ENCODE peak calls at places on chromosome 21, in six cellular contexts. One of them, this sample, is unnamed.

GRCh38 chr21:8991968-8992621 is 1529.3 kb upstream of the TPTE start:
- DNase-seq in body of pancreas: no peak
- DNase-seq in neural progenitor cell: no peak
- DNase-seq in fibroblast of lung: no peak
- DNase-seq in hepatocyte: no peak
- DNase-seq in mucosa of descending colon: no peak
- DNase-seq in this sample: no peak

GRCh38 chr21:27814226-27814625 is 847.3 kb upstream of the ADAMTS5 start:
- DNase-seq in mucosa of descending colon: no peak
- DNase-seq in body of pancreas: no peak
- DNase-seq in hepatocyte: no peak
- DNase-seq in neural progenitor cell: no peak
- DNase-seq in fibroblast of lung: no peak
- DNase-seq in this sample: no peak

GRCh38 chr21:31041295-31042079 is 3.2 kb upstream of the KRTAP19-8 start:
- DNase-seq in hepatocyte: no peak
- DNase-seq in body of pancreas: no peak
- DNase-seq in neural progenitor cell: no peak
- DNase-seq in fibroblast of lung: no peak
- DNase-seq in mucosa of descending colon: no peak
- DNase-seq in this sample: no peak

GRCh38 chr21:15212214-15212613 is 147.4 kb upstream of the NRIP1 start:
- DNase-seq in hepatocyte: no peak
- DNase-seq in neural progenitor cell: no peak
- DNase-seq in mucosa of descending colon: no peak
- DNase-seq in fibroblast of lung: no peak
- DNase-seq in body of pancreas: no peak
- DNase-seq in this sample: no peak

GRCh38 chr21:42164064-42164789 is 54.7 kb upstream of the ABCG1 start:
- DNase-seq in fibroblast of lung: peak; percentile 31
- DNase-seq in body of pancreas: peak; percentile 59
- DNase-seq in hepatocyte: peak; percentile 63
- DNase-seq in mucosa of descending colon: peak; percentile 85
- DNase-seq in neural progenitor cell: peak; percentile 44
- DNase-seq in this sample: no peak

GRCh38 chr21:36730291-36731281 is 31.7 kb downstream of the SIM2 start:
- DNase-seq in hepatocyte: no peak
- DNase-seq in body of pancreas: no peak
- DNase-seq in neural progenitor cell: no peak
- DNase-seq in mucosa of descending colon: no peak
- DNase-seq in fibroblast of lung: no peak
- DNase-seq in this sample: no peak

GRCh38 chr21:34801519-34802132 is 132.8 kb downstream of the CLIC6 start:
- DNase-seq in body of pancreas: no peak
- DNase-seq in fibroblast of lung: peak; percentile 37
- DNase-seq in neural progenitor cell: no peak
- DNase-seq in hepatocyte: peak; percentile 38
- DNase-seq in mucosa of descending colon: no peak
- DNase-seq in this sample: no peak

GRCh38 chr21:20169812-20170576 is 828.2 kb upstream of the NCAM2 start:
- DNase-seq in neural progenitor cell: no peak
- DNase-seq in fibroblast of lung: no peak
- DNase-seq in hepatocyte: no peak
- DNase-seq in body of pancreas: no peak
- DNase-seq in mucosa of descending colon: no peak
- DNase-seq in this sample: no peak

GRCh38 chr21:34722684-34723300 is 54.0 kb downstream of the CLIC6 start:
- DNase-seq in fibroblast of lung: no peak
- DNase-seq in neural progenitor cell: peak; percentile 67
- DNase-seq in hepatocyte: no peak
- DNase-seq in body of pancreas: no peak
- DNase-seq in mucosa of descending colon: peak; percentile 34
- DNase-seq in this sample: no peak

GRCh38 chr21:43814215-43815106 is 25.1 kb downstream of the RRP1 start:
- DNase-seq in hepatocyte: no peak
- DNase-seq in fibroblast of lung: peak; percentile 6
- DNase-seq in body of pancreas: peak; percentile 52
- DNase-seq in mucosa of descending colon: no peak
- DNase-seq in neural progenitor cell: peak; percentile 66
- DNase-seq in this sample: no peak

GRCh38 chr21:28375708-28376385 is 616.8 kb downstream of the LTN1 start:
- DNase-seq in fibroblast of lung: peak; percentile 33
- DNase-seq in mucosa of descending colon: no peak
- DNase-seq in hepatocyte: no peak
- DNase-seq in neural progenitor cell: no peak
- DNase-seq in body of pancreas: no peak
- DNase-seq in this sample: peak; percentile 76

GRCh38 chr21:18985584-18985983 is 582.0 kb upstream of the TMPRSS15 start:
- DNase-seq in fibroblast of lung: no peak
- DNase-seq in neural progenitor cell: no peak
- DNase-seq in body of pancreas: no peak
- DNase-seq in mucosa of descending colon: no peak
- DNase-seq in hepatocyte: no peak
- DNase-seq in this sample: no peak

GRCh38 chr21:31218830-31219608 is 125.0 kb downstream of the TIAM1 start:
- DNase-seq in fibroblast of lung: peak; percentile 73
- DNase-seq in mucosa of descending colon: peak; percentile 48
- DNase-seq in neural progenitor cell: peak; percentile 8
- DNase-seq in body of pancreas: no peak
- DNase-seq in hepatocyte: peak; percentile 37
- DNase-seq in this sample: peak; percentile 14

GRCh38 chr21:40120944-40121575 is 253.8 kb downstream of the PCP4 start:
- DNase-seq in fibroblast of lung: peak; percentile 1
- DNase-seq in body of pancreas: no peak
- DNase-seq in mucosa of descending colon: no peak
- DNase-seq in hepatocyte: peak; percentile 50
- DNase-seq in neural progenitor cell: peak; percentile 42
- DNase-seq in this sample: peak; percentile 74

GRCh38 chr21:41570791-41571355 is 62.9 kb upstream of the TMPRSS2 start:
- DNase-seq in fibroblast of lung: no peak
- DNase-seq in hepatocyte: no peak
- DNase-seq in body of pancreas: no peak
- DNase-seq in mucosa of descending colon: no peak
- DNase-seq in neural progenitor cell: no peak
- DNase-seq in this sample: no peak

GRCh38 chr21:31264574-31264973 is 79.5 kb downstream of the TIAM1 start:
- DNase-seq in body of pancreas: no peak
- DNase-seq in neural progenitor cell: no peak
- DNase-seq in mucosa of descending colon: no peak
- DNase-seq in hepatocyte: no peak
- DNase-seq in fibroblast of lung: no peak
- DNase-seq in this sample: no peak

GRCh38 chr21:41168391-41169257 is 664 bp downstream of the BACE2 start:
- DNase-seq in neural progenitor cell: peak; percentile 62
- DNase-seq in body of pancreas: peak; percentile 66
- DNase-seq in hepatocyte: peak; percentile 66
- DNase-seq in mucosa of descending colon: peak; percentile 70
- DNase-seq in fibroblast of lung: peak; percentile 71
- DNase-seq in this sample: peak; percentile 79

GRCh38 chr21:19463966-19464365 is 1060.4 kb upstream of the TMPRSS15 start:
- DNase-seq in body of pancreas: no peak
- DNase-seq in fibroblast of lung: no peak
- DNase-seq in neural progenitor cell: no peak
- DNase-seq in hepatocyte: no peak
- DNase-seq in mucosa of descending colon: no peak
- DNase-seq in this sample: no peak

GRCh38 chr21:33421713-33422393 is 18.6 kb downstream of the IFNGR2 start:
- DNase-seq in fibroblast of lung: no peak
- DNase-seq in neural progenitor cell: no peak
- DNase-seq in hepatocyte: no peak
- DNase-seq in body of pancreas: no peak
- DNase-seq in mucosa of descending colon: no peak
- DNase-seq in this sample: no peak

GRCh38 chr21:33414926-33415325 is 11.7 kb downstream of the IFNGR2 start:
- DNase-seq in mucosa of descending colon: no peak
- DNase-seq in fibroblast of lung: no peak
- DNase-seq in body of pancreas: no peak
- DNase-seq in hepatocyte: no peak
- DNase-seq in neural progenitor cell: no peak
- DNase-seq in this sample: no peak

GRCh38 chr21:33418686-33419085 is 15.5 kb downstream of the IFNGR2 start:
- DNase-seq in neural progenitor cell: no peak
- DNase-seq in body of pancreas: peak; percentile 26
- DNase-seq in mucosa of descending colon: no peak
- DNase-seq in hepatocyte: no peak
- DNase-seq in fibroblast of lung: peak; percentile 69
- DNase-seq in this sample: peak; percentile 69

GRCh38 chr21:33424214-33424613 is 21.0 kb downstream of the IFNGR2 start:
- DNase-seq in body of pancreas: no peak
- DNase-seq in mucosa of descending colon: no peak
- DNase-seq in hepatocyte: no peak
- DNase-seq in neural progenitor cell: no peak
- DNase-seq in fibroblast of lung: no peak
- DNase-seq in this sample: no peak

DNA sequence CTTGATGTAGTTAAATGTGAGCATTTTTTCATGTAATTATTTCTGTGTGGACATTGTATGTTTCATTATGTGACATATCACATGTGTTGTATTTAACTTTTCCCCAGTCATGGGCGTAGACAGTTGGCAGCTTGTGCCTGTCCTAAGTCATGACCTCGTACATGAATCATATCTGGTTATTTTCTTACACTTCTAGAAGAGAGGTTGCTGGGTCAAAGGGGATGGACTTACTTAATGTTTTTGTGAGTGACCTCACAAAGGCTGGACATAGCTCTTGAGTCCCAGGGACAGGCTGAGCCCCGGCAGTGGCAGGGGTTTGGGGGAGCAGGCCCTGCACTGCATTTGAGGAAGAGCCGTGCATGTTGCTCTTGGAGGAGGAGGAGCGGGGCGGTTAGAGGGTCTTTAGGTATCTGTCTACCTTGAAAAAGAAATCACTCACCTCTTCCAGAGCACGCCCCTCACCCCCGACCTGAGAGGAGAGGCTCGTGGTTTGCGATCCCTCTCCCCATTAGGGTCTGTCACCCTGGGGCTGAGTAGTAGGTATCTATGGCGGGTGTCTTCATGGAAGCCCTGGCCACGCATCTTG is 16.4 kb downstream of the IFNGR2 start:
- DNase-seq in hepatocyte: no peak
- DNase-seq in fibroblast of lung: peak; percentile 96
- DNase-seq in mucosa of descending colon: no peak
- DNase-seq in body of pancreas: no peak
- DNase-seq in neural progenitor cell: no peak
- DNase-seq in this sample: peak; percentile 50
- H3K36me3 ChIP-seq in hepatocyte: no peaks in the 10 kb centered on the region
- H3K36me3 ChIP-seq in fibroblast of lung: peaks cover 16% of the 10 kb centered on the region
- H3K36me3 ChIP-seq in mucosa of descending colon: no peaks in the 10 kb centered on the region
- H3K36me3 ChIP-seq in body of pancreas: peaks cover 16% of the 10 kb centered on the region
- H3K36me3 ChIP-seq in neural progenitor cell: peaks cover 8% of the 10 kb centered on the region
- H3K36me3 ChIP-seq in this sample: peaks cover 61% of the 10 kb centered on the region

GRCh38 chr21:46099476-46099875 is 1.6 kb downstream of the COL6A2 start:
- DNase-seq in fibroblast of lung: peak; percentile 54
- DNase-seq in neural progenitor cell: peak; percentile 34
- DNase-seq in hepatocyte: peak; percentile 55
- DNase-seq in body of pancreas: peak; percentile 13
- DNase-seq in mucosa of descending colon: peak; percentile 55
- DNase-seq in this sample: peak; percentile 71
- H3K4me1 ChIP-seq in fibroblast of lung: peaks cover 2% of the 10 kb centered on the region
- H3K4me1 ChIP-seq in neural progenitor cell: no peaks in the 10 kb centered on the region
- H3K4me1 ChIP-seq in hepatocyte: peaks cover 6% of the 10 kb centered on the region
- H3K4me1 ChIP-seq in body of pancreas: peaks cover 15% of the 10 kb centered on the region
- H3K4me1 ChIP-seq in mucosa of descending colon: no peaks in the 10 kb centered on the region
- H3K4me1 ChIP-seq in this sample: peaks cover 55% of the 10 kb centered on the region

DNA sequence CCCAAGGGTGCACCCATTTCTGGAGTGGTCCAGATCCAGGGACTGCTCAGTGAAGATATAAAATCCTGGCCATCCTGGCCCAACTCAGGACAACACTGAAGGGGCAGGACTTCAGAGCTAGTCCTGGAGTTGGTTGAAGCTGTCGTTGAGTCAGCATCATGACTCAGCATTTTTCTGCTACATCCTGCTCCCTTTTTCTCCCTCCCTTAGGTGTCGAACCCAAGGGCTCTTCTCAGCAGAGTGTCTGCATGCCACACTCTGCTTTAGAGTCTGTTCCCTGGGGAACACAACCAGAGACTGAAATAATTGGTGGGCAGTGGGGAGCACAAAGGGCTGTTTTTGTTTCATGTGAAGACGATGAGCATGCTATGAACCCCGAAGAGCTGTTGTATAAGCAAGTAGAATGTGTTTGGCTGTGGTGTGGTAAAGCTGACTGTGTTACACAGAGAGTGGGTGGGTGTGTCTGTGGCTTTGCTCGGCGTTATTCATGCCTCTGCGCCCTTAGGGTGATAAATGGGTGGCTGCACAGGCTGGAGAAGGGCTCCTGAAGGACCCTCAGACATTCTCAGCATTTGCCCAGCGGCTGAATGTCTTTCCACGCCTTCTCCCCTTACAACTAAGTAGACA is 167.2 kb downstream of the CYYR1 start:
- DNase-seq in mucosa of descending colon: no peak
- DNase-seq in hepatocyte: peak; percentile 48
- DNase-seq in fibroblast of lung: peak; percentile 75
- DNase-seq in neural progenitor cell: peak; percentile 31
- DNase-seq in body of pancreas: no peak
- DNase-seq in this sample: peak; percentile 81
- H3K4me3 ChIP-seq in mucosa of descending colon: no peak overlapping the region
- H3K4me3 ChIP-seq in hepatocyte: no peak overlapping the region
- H3K4me3 ChIP-seq in fibroblast of lung: no peak overlapping the region
- H3K4me3 ChIP-seq in neural progenitor cell: no peak overlapping the region
- H3K4me3 ChIP-seq in body of pancreas: no peak overlapping the region
- H3K4me3 ChIP-seq in this sample: no peak overlapping the region

GRCh38 chr21:24895885-24896734 is 711.2 kb downstream of the MRPL39 start:
- DNase-seq in neural progenitor cell: peak; percentile 27
- DNase-seq in body of pancreas: no peak
- DNase-seq in fibroblast of lung: peak; percentile 52
- DNase-seq in mucosa of descending colon: no peak
- DNase-seq in hepatocyte: peak; percentile 6
- DNase-seq in this sample: peak; percentile 1

GRCh38 chr21:24899138-24899537 is 708.1 kb downstream of the MRPL39 start:
- DNase-seq in fibroblast of lung: no peak
- DNase-seq in hepatocyte: no peak
- DNase-seq in neural progenitor cell: no peak
- DNase-seq in body of pancreas: no peak
- DNase-seq in mucosa of descending colon: no peak
- DNase-seq in this sample: no peak

GRCh38 chr21:24894324-24894723 is 713.0 kb downstream of the MRPL39 start:
- DNase-seq in body of pancreas: no peak
- DNase-seq in fibroblast of lung: no peak
- DNase-seq in neural progenitor cell: no peak
- DNase-seq in hepatocyte: no peak
- DNase-seq in mucosa of descending colon: no peak
- DNase-seq in this sample: no peak

GRCh38 chr21:24897883-24898282 is 709.4 kb downstream of the MRPL39 start:
- DNase-seq in neural progenitor cell: no peak
- DNase-seq in mucosa of descending colon: no peak
- DNase-seq in fibroblast of lung: no peak
- DNase-seq in body of pancreas: no peak
- DNase-seq in hepatocyte: no peak
- DNase-seq in this sample: no peak

DNA sequence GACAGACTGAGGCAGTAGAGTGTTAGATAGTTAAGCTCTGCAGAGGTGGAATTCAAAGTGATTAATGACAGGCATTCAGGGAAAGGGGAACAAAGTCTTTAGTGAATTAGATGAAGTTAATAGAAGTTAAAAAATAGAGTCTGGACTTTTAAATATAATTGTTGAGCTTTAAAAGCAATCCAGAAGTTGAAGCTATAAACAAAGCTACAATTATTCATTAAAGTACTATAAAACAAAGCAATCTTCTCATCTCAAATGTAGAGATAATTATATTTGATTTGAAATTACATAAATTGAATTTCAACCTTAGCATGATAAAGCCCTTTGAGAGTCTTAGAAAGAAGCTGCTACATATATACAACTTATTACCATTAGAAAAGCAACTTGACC is 710.6 kb downstream of the MRPL39 start:
- DNase-seq in hepatocyte: no peak
- DNase-seq in body of pancreas: no peak
- DNase-seq in fibroblast of lung: no peak
- DNase-seq in mucosa of descending colon: no peak
- DNase-seq in neural progenitor cell: no peak
- DNase-seq in this sample: no peak
- H3K36me3 ChIP-seq in hepatocyte: no peaks in the 10 kb centered on the region
- H3K36me3 ChIP-seq in body of pancreas: no peaks in the 10 kb centered on the region
- H3K36me3 ChIP-seq in fibroblast of lung: no peaks in the 10 kb centered on the region
- H3K36me3 ChIP-seq in mucosa of descending colon: no peaks in the 10 kb centered on the region
- H3K36me3 ChIP-seq in neural progenitor cell: no peaks in the 10 kb centered on the region
- H3K36me3 ChIP-seq in this sample: no peaks in the 10 kb centered on the region

This sample was measured in adipocyte.